ENCODE peak calls at places on chromosomes 12 and 14, in four cellular contexts. One of them, this sample, is unnamed.

GRCh38 chr12:62834971-62835547 is 99.9 kb downstream of the PPM1H start:
- DNase-seq in tibial artery: no peak
- DNase-seq in uterus: peak
- DNase-seq in heart right ventricle: no peak
- DNase-seq in this sample: no peak

GRCh38 chr14:44847910-44848309 is 113.8 kb downstream of the KLHL28 start:
- DNase-seq in heart right ventricle: no peak
- DNase-seq in uterus: no peak
- DNase-seq in tibial artery: no peak
- DNase-seq in this sample: no peak

GRCh38 chr14:54771411-54772027 is 131.1 kb downstream of the GCH1 start:
- DNase-seq in heart right ventricle: no peak
- DNase-seq in uterus: no peak
- DNase-seq in tibial artery: no peak
- DNase-seq in this sample: no peak

GRCh38 chr14:50823763-50824636 is 7.0 kb downstream of the NIN start:
- DNase-seq in uterus: no peak
- DNase-seq in tibial artery: no peak
- DNase-seq in heart right ventricle: no peak
- DNase-seq in this sample: no peak

GRCh38 chr12:94099191-94099983 is 49.0 kb upstream of the PLXNC1 start:
- DNase-seq in tibial artery: no peak
- DNase-seq in heart right ventricle: no peak
- DNase-seq in uterus: no peak
- DNase-seq in this sample: no peak

GRCh38 chr12:46373303-46374182 is 970 bp upstream of the SLC38A2 start:
- DNase-seq in tibial artery: peak
- DNase-seq in uterus: peak
- DNase-seq in heart right ventricle: peak
- DNase-seq in this sample: peak

GRCh38 chr12:98424726-98425401 is 90.5 kb upstream of the TMPO start:
- DNase-seq in uterus: peak
- DNase-seq in tibial artery: no peak
- DNase-seq in heart right ventricle: peak
- DNase-seq in this sample: peak

GRCh38 chr12:6195665-6196535 is 4.3 kb upstream of the CD9 start:
- DNase-seq in tibial artery: peak
- DNase-seq in heart right ventricle: peak
- DNase-seq in uterus: peak
- DNase-seq in this sample: peak

GRCh38 chr12:6912164-6912956 is 2.0 kb upstream of the ENO2 start:
- DNase-seq in uterus: no peak
- DNase-seq in heart right ventricle: no peak
- DNase-seq in tibial artery: peak
- DNase-seq in this sample: peak

GRCh38 chr12:56877195-56878009 is 56.8 kb downstream of the SDR9C7 start:
- DNase-seq in heart right ventricle: no peak
- DNase-seq in uterus: no peak
- DNase-seq in tibial artery: no peak
- DNase-seq in this sample: no peak

GRCh38 chr14:94395306-94395899 is 7.0 kb upstream of the SERPINA1 start:
- DNase-seq in tibial artery: no peak
- DNase-seq in heart right ventricle: no peak
- DNase-seq in uterus: no peak
- DNase-seq in this sample: no peak
- H3K4me3 ChIP-seq in tibial artery: no peak
- H3K4me3 ChIP-seq in heart right ventricle: no peak
- H3K4me3 ChIP-seq in uterus: no peak
- H3K4me3 ChIP-seq in this sample: no peak

GRCh38 chr12:45216983-45217485 is 1.1 kb downstream of the ANO6 start:
- DNase-seq in uterus: no peak
- DNase-seq in heart right ventricle: no peak
- DNase-seq in tibial artery: no peak
- DNase-seq in this sample: no peak

GRCh38 chr12:45216297-45216982 is 545 bp downstream of the ANO6 start:
- DNase-seq in heart right ventricle: peak
- DNase-seq in tibial artery: peak
- DNase-seq in uterus: peak
- DNase-seq in this sample: peak

GRCh38 chr12:45214739-45215418 is 1.0 kb upstream of the ANO6 start:
- DNase-seq in tibial artery: no peak
- DNase-seq in uterus: peak
- DNase-seq in heart right ventricle: no peak
- DNase-seq in this sample: no peak

GRCh38 chr12:45214071-45214470 is 1.8 kb upstream of the ANO6 start:
- DNase-seq in uterus: no peak
- DNase-seq in tibial artery: no peak
- DNase-seq in heart right ventricle: no peak
- DNase-seq in this sample: no peak

DNA sequence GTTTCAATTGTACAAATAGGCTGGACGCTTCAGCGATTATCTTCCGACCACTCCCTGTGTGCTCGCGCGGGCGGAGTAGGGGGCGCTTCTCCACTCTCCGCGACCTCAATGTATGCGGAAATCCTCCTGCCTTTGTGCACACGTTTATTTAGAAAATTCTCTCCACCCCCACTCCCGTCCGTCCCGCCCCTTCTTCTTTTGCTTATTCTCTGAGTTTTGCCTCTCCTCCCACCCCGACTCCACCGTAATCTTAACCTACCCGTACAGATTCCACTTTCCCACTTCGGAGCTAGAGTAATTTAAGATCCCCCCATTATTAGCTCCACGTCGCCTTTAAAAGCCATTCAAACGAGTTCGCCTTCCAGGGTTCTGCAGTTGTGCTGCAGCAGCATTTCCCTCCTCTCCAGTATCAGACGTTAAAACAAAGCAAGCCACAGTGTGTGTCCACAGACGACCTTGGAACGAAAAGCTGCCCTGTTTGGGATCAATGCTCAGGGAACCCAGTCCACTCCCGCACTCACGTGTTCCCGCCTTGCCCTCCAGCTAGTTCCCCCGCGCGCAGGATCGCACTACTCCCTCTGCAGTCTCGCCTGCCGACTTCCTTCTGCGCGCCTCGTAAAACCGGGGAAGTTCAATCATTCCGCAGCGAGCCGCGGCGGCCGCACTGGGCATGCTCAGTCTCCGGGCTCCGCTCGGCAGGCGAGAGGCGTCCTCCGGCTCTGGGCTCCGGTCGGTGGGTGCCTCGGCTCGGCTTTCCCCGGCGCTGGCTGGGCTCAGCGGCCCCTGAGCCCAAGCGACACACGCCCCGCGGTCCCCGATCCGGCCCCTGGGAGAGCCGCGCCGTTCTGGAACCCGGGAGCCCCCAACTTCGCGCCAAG is at the start of gene ANO6:
- DNase-seq in heart right ventricle: peak
- DNase-seq in tibial artery: peak
- DNase-seq in uterus: peak
- DNase-seq in this sample: peak
- TF ChIP-seq CTCF in heart right ventricle: no peak
- TF ChIP-seq CTCF in tibial artery: no peak
- TF ChIP-seq CTCF in uterus: no peak
- TF ChIP-seq CTCF in this sample: peak

GRCh38 chr14:21557084-21557901 is 22.6 kb downstream of the OR10G3 start:
- DNase-seq in uterus: peak
- DNase-seq in heart right ventricle: peak
- DNase-seq in tibial artery: peak
- DNase-seq in this sample: no peak
- H3K4me3 ChIP-seq in uterus: peak
- H3K4me3 ChIP-seq in heart right ventricle: peak
- H3K4me3 ChIP-seq in tibial artery: peak
- H3K4me3 ChIP-seq in this sample: no peak

GRCh38 chr12:116590561-116590960 is 31.4 kb downstream of the MAP1LC3B2 start:
- DNase-seq in heart right ventricle: no peak
- DNase-seq in uterus: no peak
- DNase-seq in tibial artery: no peak
- DNase-seq in this sample: no peak
- TF ChIP-seq CTCF in heart right ventricle: no peak
- TF ChIP-seq CTCF in uterus: no peak
- TF ChIP-seq CTCF in tibial artery: no peak
- TF ChIP-seq CTCF in this sample: no peak

GRCh38 chr14:20583908-20584307 is 3.9 kb downstream of the RNASE11 start:
- DNase-seq in heart right ventricle: no peak
- DNase-seq in uterus: no peak
- DNase-seq in tibial artery: no peak
- DNase-seq in this sample: no peak
- H3K4me3 ChIP-seq in heart right ventricle: no peak
- H3K4me3 ChIP-seq in uterus: no peak
- H3K4me3 ChIP-seq in tibial artery: no peak
- H3K4me3 ChIP-seq in this sample: no peak